ENCODE peak calls at places on chromosomes 16 and 17, in five cellular contexts. R, E, L, Q and D are unnamed samples.

GRCh38 chr17:59001158-59001814 is 105.4 kb downstream of the TRIM37 start:
- DNase-seq in R (peak; percentile 31), Q (no peak), L (no peak), E (no peak), D (peak; percentile 54)

GRCh38 chr16:2372684-2373083 is 32.2 kb upstream of the ABCA3 start:
- DNase-seq in R (no peak), Q (no peak), L (no peak), E (no peak), D (no peak)

GRCh38 chr16:46875243-46875642 is 8.9 kb upstream of the GPT2 start:
- DNase-seq in Q (no peak), L (no peak), R (no peak), E (no peak), D (no peak)

GRCh38 chr17:41666336-41666680 is 22.4 kb upstream of the EIF1 start:
- DNase-seq in R (peak; percentile 76), E (no peak), L (peak; percentile 33), Q (no peak), D (no peak)

GRCh38 chr16:2514333-2515179 is 804 bp downstream of the ATP6V0C start:
- DNase-seq in R (peak; percentile 34), E (no peak), L (no peak), Q (no peak), D (no peak)

GRCh38 chr16:20940864-20941634 is 40.5 kb downstream of the LYRM1 start:
- DNase-seq in Q (no peak), L (no peak), R (no peak), E (no peak), D (no peak)

GRCh38 chr16:2966803-2967184 is 2.4 kb upstream of the PAQR4 start:
- DNase-seq in Q (no peak), L (no peak), R (no peak), E (peak; percentile 56), D (no peak)

GRCh38 chr16:19168173-19169080 is at the start of gene SYT17:
- DNase-seq in Q (no peak), L (peak; percentile 43), R (no peak), E (peak; percentile 66), D (no peak)

GRCh38 chr16:63744077-63744874 is 1377.6 kb downstream of the CDH11 start:
- DNase-seq in L (peak; percentile 10), E (no peak), R (no peak), Q (no peak), D (no peak)

GRCh38 chr16:11476676-11477075 is 110.0 kb downstream of the LITAF start:
- DNase-seq in L (no peak), E (no peak), R (no peak), Q (peak; percentile 57), D (no peak)

GRCh38 chr16:68291227-68291626 is 19.5 kb downstream of the SLC7A6OS start:
- DNase-seq in E (no peak), R (no peak), Q (no peak), L (no peak), D (no peak)

GRCh38 chr17:62657664-62658063 is 30.2 kb downstream of the MRC2 start:
- DNase-seq in Q (peak; percentile 45), E (no peak), L (no peak), R (no peak), D (no peak)

GRCh38 chr16:1938316-1938715 is 4.7 kb downstream of the MSRB1 start:
- DNase-seq in E (no peak), L (no peak), R (no peak), Q (no peak), D (no peak)

GRCh38 chr17:83062818-83063671 is 16.4 kb upstream of the METRNL start:
- DNase-seq in E (no peak), Q (no peak), L (no peak), R (no peak), D (no peak)

GRCh38 chr16:80599466-80599865 is 58.7 kb downstream of the DYNLRB2 start:
- DNase-seq in E (no peak), R (no peak), Q (no peak), L (no peak), D (no peak)

GRCh38 chr17:72588961-72589360 is 468.1 kb downstream of the SOX9 start:
- DNase-seq in Q (no peak), E (no peak), R (no peak), L (no peak), D (peak; percentile 83)

GRCh38 chr17:66426397-66427033 is 124.1 kb downstream of the PRKCA start:
- DNase-seq in R (no peak), L (no peak), Q (no peak), E (no peak), D (no peak)

GRCh38 chr16:46756772-46757171 is 8.6 kb upstream of the MYLK3 start:
- DNase-seq in R (no peak), E (no peak), Q (no peak), L (peak; percentile 35), D (no peak)

GRCh38 chr16:28621756-28622155 is 11.9 kb upstream of the SULT1A1 start:
- DNase-seq in E (no peak), L (no peak), Q (no peak), R (no peak), D (no peak)

GRCh38 chr17:1972429-1973160 is 52.5 kb downstream of the RTN4RL1 start:
- DNase-seq in L (no peak), Q (no peak), R (no peak), E (no peak), D (no peak)

GRCh38 chr16:28237754-28238357 is 26.1 kb upstream of the XPO6 start:
- DNase-seq in E (no peak), L (no peak), Q (no peak), R (no peak), D (no peak)

GRCh38 chr16:31460582-31461002 is 1.3 kb downstream of the ARMC5 start:
- DNase-seq in Q (peak; percentile 58), L (no peak), R (no peak), E (no peak), D (no peak)

GRCh38 chr17:1347681-1348318 is 52.2 kb downstream of the YWHAE start:
- DNase-seq in Q (no peak), L (no peak), E (no peak), R (no peak), D (peak; percentile 5)

GRCh38 chr16:17775061-17775460 is 304.3 kb upstream of the XYLT1 start:
- DNase-seq in Q (no peak), E (no peak), L (no peak), R (no peak), D (no peak)

GRCh38 chr17:74210191-74211140 is 2.9 kb upstream of the TTYH2 start:
- DNase-seq in E (peak; percentile 84), L (peak; percentile 73), R (peak; percentile 63), Q (peak; percentile 79), D (no peak)
- H3K4me3 ChIP-seq in E (peak overlapping the region; percentile 62), L (no peak overlapping the region), R (no peak overlapping the region), Q (no peak overlapping the region), D (no peak overlapping the region)

GRCh38 chr17:29294580-29294900 is 592 bp upstream of the NUFIP2 start:
- DNase-seq in Q (no peak), R (no peak), E (no peak), L (no peak), D (no peak)
- H3K4me3 ChIP-seq in Q (peak overlapping the region; percentile 89), R (peak overlapping the region; percentile 94), E (peak overlapping the region; percentile 99), L (peak overlapping the region; percentile 90), D (peak overlapping the region; percentile 99)

GRCh38 chr16:89325861-89326471 is 108.5 kb downstream of the ZNF778 start:
- DNase-seq in E (no peak), L (no peak), R (no peak), Q (peak; percentile 80), D (no peak)
- H3K4me3 ChIP-seq in E (no peak overlapping the region), L (no peak overlapping the region), R (no peak overlapping the region), Q (peak overlapping the region; percentile 25), D (no peak overlapping the region)

GRCh38 chr17:78125976-78126894 is 2.3 kb downstream of the TMC6 start:
- DNase-seq in E (no peak), Q (no peak), L (peak; percentile 68), R (no peak), D (no peak)
- H3K4me3 ChIP-seq in E (no peak overlapping the region), Q (no peak overlapping the region), L (peak overlapping the region; percentile 90), R (peak overlapping the region; percentile 97), D (no peak overlapping the region)

GRCh38 chr17:39230361-39230760 is 4.6 kb upstream of the STAC2 start:
- DNase-seq in L (no peak), R (no peak), Q (no peak), E (no peak), D (no peak)

GRCh38 chr17:39235555-39236221 is 9.9 kb upstream of the STAC2 start:
- DNase-seq in E (peak; percentile 84), L (no peak), R (peak; percentile 8), Q (peak; percentile 39), D (peak; percentile 31)

GRCh38 chr17:39229274-39229913 is 3.6 kb upstream of the STAC2 start:
- DNase-seq in E (no peak), Q (no peak), L (no peak), R (no peak), D (no peak)

GRCh38 chr17:39231091-39231561 is 5.4 kb upstream of the STAC2 start:
- DNase-seq in Q (peak; percentile 92), L (no peak), R (no peak), E (no peak), D (no peak)

GRCh38 chr17:39231587-39232551 is 6.1 kb upstream of the STAC2 start:
- DNase-seq in Q (peak; percentile 90), E (peak; percentile 89), L (peak; percentile 53), R (peak; percentile 31), D (no peak)
- H3K4me3 ChIP-seq in Q (peak overlapping the region; percentile 27), E (peak overlapping the region; percentile 53), L (no peak overlapping the region), R (no peak overlapping the region), D (no peak overlapping the region)

DNA sequence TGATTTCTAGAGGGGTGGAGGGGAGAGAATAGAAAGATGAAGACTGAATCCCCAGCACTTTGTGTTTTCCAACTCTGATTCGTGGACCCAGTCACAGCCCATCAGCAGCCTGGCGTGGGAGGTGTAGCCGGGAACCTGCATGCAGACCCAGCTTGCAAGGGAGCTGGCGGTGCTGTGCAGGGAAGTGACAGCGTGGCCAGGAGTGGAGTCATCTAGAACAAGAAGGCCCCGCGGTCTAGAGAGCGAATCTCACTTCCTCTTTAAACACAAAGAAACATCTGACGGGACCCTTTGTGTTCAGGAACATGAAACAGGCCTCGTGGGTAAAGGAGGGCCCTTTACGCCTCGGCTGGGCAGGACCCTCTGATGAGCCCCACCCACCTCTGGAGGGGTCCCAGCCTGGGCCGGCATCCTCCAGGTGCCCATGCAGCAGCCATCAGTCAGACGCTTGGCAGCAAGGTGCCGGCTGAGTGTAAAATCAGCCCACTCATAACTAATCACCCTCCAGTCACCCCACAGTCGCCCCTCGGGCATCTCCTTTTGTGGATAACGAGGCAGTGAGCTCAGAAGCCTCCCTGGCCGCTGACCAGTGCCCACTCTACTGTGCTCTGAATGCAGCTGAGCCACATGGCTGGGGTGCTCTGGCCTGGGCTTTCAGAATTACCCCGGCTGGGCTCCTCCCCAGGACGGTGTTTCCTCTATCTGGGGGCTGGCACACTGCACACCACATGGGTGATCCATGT is 4.4 kb downstream of the SNAI3 start:
- DNase-seq in Q (no peak), E (no peak), L (peak; percentile 26), R (no peak), D (no peak)
- H3K4me3 ChIP-seq in Q (no peak overlapping the region), E (no peak overlapping the region), L (no peak overlapping the region), R (peak overlapping the region; percentile 18), D (no peak overlapping the region)

GRCh38 chr17:39618252-39618913 is 8.4 kb upstream of the PPP1R1B start:
- DNase-seq in R (no peak), E (peak; percentile 72), L (no peak), Q (no peak), D (no peak)
- H3K4me3 ChIP-seq in R (peak overlapping the region; percentile 51), E (peak overlapping the region; percentile 72), L (peak overlapping the region; percentile 57), Q (peak overlapping the region; percentile 63), D (peak overlapping the region; percentile 48)